ENCODE peak calls at places on chromosomes 11 and 22, in seven cellular contexts. Q, H, X, D, B, E and Y are unnamed samples.

GRCh38 chr22:36350751-36351594 is 36.8 kb downstream of the MYH9 start:
- DNase-seq in Q (peak), H (no peak), X (peak), D (peak), B (no peak), E (peak), Y (no peak)

GRCh38 chr11:20013346-20014066 is 146.8 kb downstream of the DBX1 start:
- DNase-seq in Q (no peak), H (no peak), X (peak), D (no peak), B (no peak), E (peak), Y (no peak)

GRCh38 chr11:120682866-120683265 is 171.3 kb downstream of the GRIK4 start:
- DNase-seq in Q (no peak), H (no peak), X (no peak), D (no peak), B (no peak), E (peak), Y (no peak)

GRCh38 chr11:123145661-123146060 is 49.4 kb downstream of the CLMP start:
- DNase-seq in Q (no peak), H (no peak), X (no peak), D (peak), B (no peak), E (no peak), Y (no peak)

GRCh38 chr11:111665779-111666178 is 63.5 kb downstream of the SIK2 start:
- DNase-seq in Q (no peak), H (no peak), X (no peak), D (no peak), B (no peak), E (peak), Y (no peak)

GRCh38 chr22:50173221-50173982 is 2.9 kb downstream of the PANX2 start:
- DNase-seq in Q (peak), H (no peak), X (no peak), D (no peak), B (no peak), E (no peak), Y (peak)

GRCh38 chr11:96481806-96482592 is 92.2 kb downstream of the JRKL start:
- DNase-seq in Q (no peak), H (no peak), X (no peak), D (no peak), B (no peak), E (no peak), Y (no peak)

GRCh38 chr11:64723117-64723906 is at the start of gene NRXN2:
- DNase-seq in Q (peak), H (peak), X (peak), D (peak), B (peak), E (peak), Y (peak)

GRCh38 chr11:70505331-70505731 is 107.0 kb downstream of the CTTN start:
- DNase-seq in Q (peak), H (no peak), X (no peak), D (no peak), B (no peak), E (no peak), Y (peak)

GRCh38 chr11:131430466-131431176 is 60.2 kb downstream of the NTM start:
- DNase-seq in Q (no peak), H (no peak), X (no peak), D (no peak), B (no peak), E (no peak), Y (no peak)

GRCh38 chr11:124669193-124669592 is 4.3 kb downstream of the SIAE start:
- DNase-seq in Q (no peak), H (peak), X (no peak), D (peak), B (peak), E (peak), Y (no peak)

GRCh38 chr11:67299471-67300191 is 3.7 kb upstream of the SSH3 start:
- DNase-seq in Q (peak), H (no peak), X (no peak), D (no peak), B (no peak), E (no peak), Y (no peak)

GRCh38 chr11:57340228-57340627 is 2.1 kb downstream of the P2RX3 start:
- DNase-seq in Q (no peak), H (no peak), X (no peak), D (no peak), B (no peak), E (no peak), Y (no peak)

GRCh38 chr11:44285756-44286155 is 24.2 kb downstream of the ALX4 start:
- DNase-seq in Q (no peak), H (no peak), X (no peak), D (no peak), B (no peak), E (peak), Y (no peak)

GRCh38 chr22:32396746-32397145 is 15.3 kb downstream of the RTCB start:
- DNase-seq in Q (no peak), H (no peak), X (no peak), D (no peak), B (no peak), E (no peak), Y (no peak)

GRCh38 chr11:69391192-69392103 is 90.0 kb upstream of the LINC01488 start:
- DNase-seq in Q (peak), H (no peak), X (no peak), D (no peak), B (no peak), E (no peak), Y (no peak)

GRCh38 chr22:28004021-28004420 is 85.0 kb upstream of the PITPNB start:
- DNase-seq in Q (no peak), H (no peak), X (no peak), D (no peak), B (no peak), E (no peak), Y (no peak)

GRCh38 chr11:96188625-96189006 is 154.4 kb downstream of the MAML2 start:
- DNase-seq in Q (no peak), H (no peak), X (no peak), D (no peak), B (no peak), E (peak), Y (no peak)

GRCh38 chr11:131750692-131751091 is 380.3 kb downstream of the NTM start:
- DNase-seq in Q (no peak), H (no peak), X (no peak), D (no peak), B (no peak), E (no peak), Y (no peak)

GRCh38 chr11:70567680-70568503 is 169.6 kb downstream of the CTTN start:
- DNase-seq in Q (peak), H (no peak), X (peak), D (no peak), B (no peak), E (peak), Y (no peak)

GRCh38 chr11:28383471-28383870 is 275.3 kb downstream of the METTL15 start:
- DNase-seq in Q (no peak), H (no peak), X (no peak), D (no peak), B (no peak), E (peak), Y (no peak)

GRCh38 chr11:113534625-113535024 is 59.4 kb upstream of the DRD2 start:
- DNase-seq in Q (no peak), H (no peak), X (no peak), D (no peak), B (no peak), E (no peak), Y (no peak)

GRCh38 chr11:7595951-7596350 is 77.3 kb downstream of the CYB5R2 start:
- DNase-seq in Q (no peak), H (no peak), X (no peak), D (no peak), B (no peak), E (no peak), Y (no peak)

GRCh38 chr11:7596975-7597391 is 76.3 kb downstream of the CYB5R2 start:
- DNase-seq in Q (no peak), H (no peak), X (no peak), D (no peak), B (no peak), E (no peak), Y (no peak)

GRCh38 chr11:7599209-7599608 is 74.1 kb downstream of the CYB5R2 start:
- DNase-seq in Q (no peak), H (no peak), X (no peak), D (no peak), B (no peak), E (no peak), Y (no peak)

GRCh38 chr11:7595016-7595869 is 78.1 kb downstream of the CYB5R2 start:
- DNase-seq in Q (no peak), H (no peak), X (no peak), D (no peak), B (no peak), E (no peak), Y (no peak)

GRCh38 chr11:7597620-7598019 is 75.7 kb downstream of the CYB5R2 start:
- DNase-seq in Q (peak), H (no peak), X (no peak), D (no peak), B (no peak), E (no peak), Y (peak)
- H3K27ac ChIP-seq in Q (peak), H (no peak), X (no peak), D (no peak), B (no peak), E (no peak), Y (peak)

GRCh38 chr11:1924646-1925372 is 5.3 kb downstream of the TNNT3 start:
- DNase-seq in Q (peak), H (no peak), X (no peak), D (no peak), B (no peak), E (no peak), Y (peak)
- H3K27ac ChIP-seq in Q (no peak), H (no peak), X (peak), D (no peak), B (no peak), E (no peak), Y (no peak)

GRCh38 chr22:30027791-30028190 is 52.5 kb upstream of the HORMAD2 start:
- DNase-seq in Q (no peak), H (no peak), X (no peak), D (no peak), B (no peak), E (no peak), Y (no peak)
- H3K27ac ChIP-seq in Q (no peak), H (no peak), X (peak), D (no peak), B (no peak), E (no peak), Y (no peak)

DNA sequence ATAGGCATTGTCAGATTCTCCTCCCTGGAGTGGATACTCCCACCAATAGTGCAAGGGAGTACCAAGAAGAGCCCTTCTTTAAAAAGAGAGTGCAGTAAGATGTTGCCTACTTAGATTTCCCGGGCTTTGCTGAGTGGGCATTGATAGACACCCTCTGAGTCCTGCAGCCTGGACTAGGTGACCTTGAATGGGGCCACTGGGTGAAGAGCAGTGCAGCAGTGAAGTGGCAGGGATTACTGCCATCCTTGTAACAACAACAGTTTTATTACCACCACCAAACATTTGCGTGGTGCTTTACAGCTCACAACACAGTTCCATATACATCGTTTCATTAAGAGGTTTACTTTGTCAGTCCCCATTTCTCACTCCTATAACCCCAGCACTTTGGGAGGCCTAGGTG is 59.4 kb downstream of the MICAL2 start:
- DNase-seq in Q (no peak), H (no peak), X (no peak), D (no peak), B (no peak), E (no peak), Y (no peak)
- H3K27ac ChIP-seq in Q (no peak), H (no peak), X (peak), D (peak), B (no peak), E (peak), Y (no peak)